ENCODE peak calls at places on chromosomes 7 and 10, in six cellular contexts. One of them, this sample, is unnamed.

GRCh38 chr7:137772748-137773147 is 74.0 kb downstream of the DGKI start:
- DNase-seq in progenitor cell of endocrine pancreas: no peak
- DNase-seq in mucosa of descending colon: no peak
- DNase-seq in bronchial epithelial cell: peak
- DNase-seq in dorsolateral prefrontal cortex: peak
- DNase-seq in fibroblast of lung: peak
- DNase-seq in this sample: no peak

GRCh38 chr7:51619880-51620279 is 303.3 kb upstream of the COBL start:
- DNase-seq in progenitor cell of endocrine pancreas: no peak
- DNase-seq in mucosa of descending colon: no peak
- DNase-seq in bronchial epithelial cell: no peak
- DNase-seq in dorsolateral prefrontal cortex: no peak
- DNase-seq in fibroblast of lung: no peak
- DNase-seq in this sample: no peak

GRCh38 chr7:39950473-39951155 is 558 bp downstream of the CDK13 start:
- DNase-seq in progenitor cell of endocrine pancreas: peak
- DNase-seq in mucosa of descending colon: peak
- DNase-seq in bronchial epithelial cell: peak
- DNase-seq in dorsolateral prefrontal cortex: peak
- DNase-seq in fibroblast of lung: peak
- DNase-seq in this sample: peak

GRCh38 chr10:15092855-15093408 is 4.2 kb upstream of the RPP38 start:
- DNase-seq in progenitor cell of endocrine pancreas: no peak
- DNase-seq in mucosa of descending colon: no peak
- DNase-seq in bronchial epithelial cell: no peak
- DNase-seq in dorsolateral prefrontal cortex: no peak
- DNase-seq in fibroblast of lung: no peak
- DNase-seq in this sample: no peak

GRCh38 chr10:74417397-74417796 is 266.4 kb downstream of the ADK start:
- DNase-seq in progenitor cell of endocrine pancreas: no peak
- DNase-seq in mucosa of descending colon: no peak
- DNase-seq in bronchial epithelial cell: no peak
- DNase-seq in dorsolateral prefrontal cortex: no peak
- DNase-seq in fibroblast of lung: no peak
- DNase-seq in this sample: no peak

GRCh38 chr7:30206466-30206865 is 71.7 kb downstream of the MTURN start:
- DNase-seq in progenitor cell of endocrine pancreas: no peak
- DNase-seq in mucosa of descending colon: no peak
- DNase-seq in bronchial epithelial cell: peak
- DNase-seq in dorsolateral prefrontal cortex: peak
- DNase-seq in fibroblast of lung: no peak
- DNase-seq in this sample: no peak

GRCh38 chr7:44210107-44210506 is 9.3 kb downstream of the YKT6 start:
- DNase-seq in progenitor cell of endocrine pancreas: no peak
- DNase-seq in mucosa of descending colon: no peak
- DNase-seq in bronchial epithelial cell: no peak
- DNase-seq in dorsolateral prefrontal cortex: peak
- DNase-seq in fibroblast of lung: no peak
- DNase-seq in this sample: no peak

GRCh38 chr7:68218461-68218860 is 1221.8 kb downstream of the TYW1 start:
- DNase-seq in progenitor cell of endocrine pancreas: no peak
- DNase-seq in mucosa of descending colon: no peak
- DNase-seq in bronchial epithelial cell: no peak
- DNase-seq in dorsolateral prefrontal cortex: no peak
- DNase-seq in fibroblast of lung: no peak
- DNase-seq in this sample: no peak

GRCh38 chr7:80929619-80930018 is 10.8 kb upstream of the SEMA3C start:
- DNase-seq in progenitor cell of endocrine pancreas: no peak
- DNase-seq in mucosa of descending colon: no peak
- DNase-seq in bronchial epithelial cell: peak
- DNase-seq in dorsolateral prefrontal cortex: no peak
- DNase-seq in fibroblast of lung: no peak
- DNase-seq in this sample: no peak

GRCh38 chr10:133617196-133617595 is 9.4 kb downstream of the FRG2B start:
- DNase-seq in progenitor cell of endocrine pancreas: no peak
- DNase-seq in mucosa of descending colon: no peak
- DNase-seq in bronchial epithelial cell: no peak
- DNase-seq in dorsolateral prefrontal cortex: no peak
- DNase-seq in fibroblast of lung: no peak
- DNase-seq in this sample: no peak

GRCh38 chr10:22580711-22581110 is 133.7 kb downstream of the PIP4K2A start:
- DNase-seq in progenitor cell of endocrine pancreas: no peak
- DNase-seq in mucosa of descending colon: no peak
- DNase-seq in bronchial epithelial cell: no peak
- DNase-seq in dorsolateral prefrontal cortex: no peak
- DNase-seq in fibroblast of lung: no peak
- DNase-seq in this sample: no peak

GRCh38 chr10:32210306-32211045 is 136.5 kb downstream of the EPC1 start:
- DNase-seq in progenitor cell of endocrine pancreas: no peak
- DNase-seq in mucosa of descending colon: peak
- DNase-seq in bronchial epithelial cell: peak
- DNase-seq in dorsolateral prefrontal cortex: no peak
- DNase-seq in fibroblast of lung: peak
- DNase-seq in this sample: no peak

GRCh38 chr10:126478600-126478999 is 90.3 kb upstream of the ADAM12 start:
- DNase-seq in progenitor cell of endocrine pancreas: no peak
- DNase-seq in mucosa of descending colon: no peak
- DNase-seq in bronchial epithelial cell: no peak
- DNase-seq in dorsolateral prefrontal cortex: no peak
- DNase-seq in fibroblast of lung: peak
- DNase-seq in this sample: no peak

GRCh38 chr7:8214162-8214897 is 47.6 kb downstream of the ICA1 start:
- DNase-seq in progenitor cell of endocrine pancreas: no peak
- DNase-seq in mucosa of descending colon: no peak
- DNase-seq in bronchial epithelial cell: peak
- DNase-seq in dorsolateral prefrontal cortex: no peak
- DNase-seq in fibroblast of lung: peak
- DNase-seq in this sample: no peak

GRCh38 chr10:132511092-132511491 is 26.5 kb upstream of the INPP5A start:
- DNase-seq in progenitor cell of endocrine pancreas: no peak
- DNase-seq in mucosa of descending colon: no peak
- DNase-seq in bronchial epithelial cell: no peak
- DNase-seq in dorsolateral prefrontal cortex: no peak
- DNase-seq in fibroblast of lung: no peak
- DNase-seq in this sample: no peak

GRCh38 chr10:58529077-58529728 is 16.5 kb downstream of the BICC1 start:
- DNase-seq in progenitor cell of endocrine pancreas: no peak
- DNase-seq in mucosa of descending colon: no peak
- DNase-seq in bronchial epithelial cell: no peak
- DNase-seq in dorsolateral prefrontal cortex: no peak
- DNase-seq in fibroblast of lung: no peak
- DNase-seq in this sample: no peak

GRCh38 chr10:58535311-58535710 is 22.6 kb downstream of the BICC1 start:
- DNase-seq in progenitor cell of endocrine pancreas: no peak
- DNase-seq in mucosa of descending colon: no peak
- DNase-seq in bronchial epithelial cell: no peak
- DNase-seq in dorsolateral prefrontal cortex: no peak
- DNase-seq in fibroblast of lung: no peak
- DNase-seq in this sample: no peak

DNA sequence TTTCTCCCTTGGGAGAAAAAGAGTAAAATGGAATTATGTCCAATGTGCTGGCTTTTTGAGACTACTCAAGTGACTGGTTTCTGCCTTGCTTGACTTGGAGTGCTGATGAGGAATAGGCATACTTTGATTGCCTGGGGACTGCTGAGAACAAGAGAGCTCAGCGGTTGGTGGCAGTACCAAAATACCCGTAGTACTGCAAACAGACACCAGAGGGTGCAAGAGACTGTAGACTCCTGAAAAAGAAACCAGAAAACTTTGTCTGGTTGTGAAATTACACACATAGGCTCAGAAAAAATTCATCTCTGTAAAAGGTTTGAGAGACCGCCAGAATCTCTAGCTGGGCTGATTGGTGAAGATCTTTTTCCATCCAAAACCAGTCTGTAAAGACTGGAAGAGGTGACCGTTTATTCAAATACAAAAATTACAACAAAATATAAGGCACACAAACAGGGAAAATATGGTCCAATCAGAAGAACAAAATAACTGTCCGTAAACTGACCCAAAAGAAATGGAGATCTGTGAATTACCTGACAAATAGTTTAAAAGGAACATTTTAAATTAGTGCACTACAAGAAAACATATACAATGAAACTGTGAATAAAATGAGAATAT is 18.5 kb downstream of the BICC1 start:
- DNase-seq in progenitor cell of endocrine pancreas: peak
- DNase-seq in mucosa of descending colon: peak
- DNase-seq in bronchial epithelial cell: peak
- DNase-seq in dorsolateral prefrontal cortex: no peak
- DNase-seq in fibroblast of lung: peak
- DNase-seq in this sample: peak
- TF ChIP-seq CTCF in progenitor cell of endocrine pancreas: peak
- TF ChIP-seq CTCF in mucosa of descending colon: peak
- TF ChIP-seq CTCF in bronchial epithelial cell: peak
- TF ChIP-seq CTCF in dorsolateral prefrontal cortex: peak
- TF ChIP-seq CTCF in fibroblast of lung: peak
- TF ChIP-seq CTCF in this sample: peak

GRCh38 chr10:29535012-29535777 is 99.6 kb downstream of the SVIL start:
- DNase-seq in progenitor cell of endocrine pancreas: peak
- DNase-seq in mucosa of descending colon: peak
- DNase-seq in bronchial epithelial cell: peak
- DNase-seq in dorsolateral prefrontal cortex: peak
- DNase-seq in fibroblast of lung: peak
- DNase-seq in this sample: peak
- TF ChIP-seq CTCF in progenitor cell of endocrine pancreas: peak
- TF ChIP-seq CTCF in mucosa of descending colon: peak
- TF ChIP-seq CTCF in bronchial epithelial cell: peak
- TF ChIP-seq CTCF in dorsolateral prefrontal cortex: peak
- TF ChIP-seq CTCF in fibroblast of lung: peak
- TF ChIP-seq CTCF in this sample: peak

GRCh38 chr10:89644967-89645741 is at the start of gene PANK1:
- DNase-seq in progenitor cell of endocrine pancreas: peak
- DNase-seq in mucosa of descending colon: peak
- DNase-seq in bronchial epithelial cell: peak
- DNase-seq in dorsolateral prefrontal cortex: peak
- DNase-seq in fibroblast of lung: peak
- DNase-seq in this sample: peak
- TF ChIP-seq CTCF in progenitor cell of endocrine pancreas: no peak
- TF ChIP-seq CTCF in mucosa of descending colon: no peak
- TF ChIP-seq CTCF in bronchial epithelial cell: no peak
- TF ChIP-seq CTCF in dorsolateral prefrontal cortex: no peak
- TF ChIP-seq CTCF in fibroblast of lung: no peak
- TF ChIP-seq CTCF in this sample: no peak

DNA sequence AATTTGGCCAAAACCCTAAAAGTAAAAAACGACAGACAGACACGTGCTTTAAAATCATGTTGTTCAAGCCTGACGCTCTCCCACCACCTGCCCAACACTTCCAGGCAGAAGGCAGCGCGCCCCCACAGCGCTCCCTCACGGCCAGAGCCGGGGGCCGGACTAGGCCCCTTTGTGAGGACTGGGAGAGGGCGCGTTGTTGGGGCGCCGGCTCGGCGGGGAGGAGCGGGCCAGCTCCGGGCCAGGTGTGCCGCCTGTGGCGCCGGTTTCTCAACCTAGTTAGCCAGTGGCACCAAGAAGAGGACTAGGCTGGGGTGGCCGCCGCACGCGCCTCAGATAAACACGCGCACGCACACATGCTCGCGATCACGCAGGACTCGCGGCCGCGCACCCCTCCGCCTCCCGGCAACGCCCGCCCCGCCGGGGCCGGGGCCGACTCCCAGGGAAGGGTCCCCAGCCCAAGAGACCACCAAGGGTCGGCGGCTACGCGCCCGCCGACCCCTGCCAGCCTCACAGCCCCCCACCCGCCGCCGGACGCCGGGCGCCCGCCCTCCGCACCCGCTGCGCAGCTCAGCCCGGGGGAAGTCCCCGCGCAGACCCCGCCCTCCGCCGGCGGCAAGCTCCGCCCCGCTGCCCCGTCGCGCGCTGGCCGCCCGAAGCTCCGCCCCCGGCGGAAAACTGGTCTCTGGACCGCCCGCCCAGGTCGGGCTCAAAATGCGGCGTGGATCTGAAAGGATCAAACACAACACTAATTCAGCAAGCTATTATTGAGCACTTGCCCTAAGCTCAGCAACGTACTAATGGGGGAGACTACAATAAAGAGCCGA is at the start of gene IMMP2L:
- DNase-seq in progenitor cell of endocrine pancreas: peak
- DNase-seq in mucosa of descending colon: peak
- DNase-seq in bronchial epithelial cell: peak
- DNase-seq in dorsolateral prefrontal cortex: peak
- DNase-seq in fibroblast of lung: peak
- DNase-seq in this sample: peak
- TF ChIP-seq CTCF in progenitor cell of endocrine pancreas: peak
- TF ChIP-seq CTCF in mucosa of descending colon: no peak
- TF ChIP-seq CTCF in bronchial epithelial cell: peak
- TF ChIP-seq CTCF in dorsolateral prefrontal cortex: no peak
- TF ChIP-seq CTCF in fibroblast of lung: peak
- TF ChIP-seq CTCF in this sample: peak

GRCh38 chr7:4631664-4632171 is 50.4 kb upstream of the FOXK1 start:
- DNase-seq in progenitor cell of endocrine pancreas: peak
- DNase-seq in mucosa of descending colon: peak
- DNase-seq in bronchial epithelial cell: peak
- DNase-seq in dorsolateral prefrontal cortex: peak
- DNase-seq in fibroblast of lung: peak
- DNase-seq in this sample: peak
- TF ChIP-seq CTCF in progenitor cell of endocrine pancreas: peak
- TF ChIP-seq CTCF in mucosa of descending colon: peak
- TF ChIP-seq CTCF in bronchial epithelial cell: peak
- TF ChIP-seq CTCF in dorsolateral prefrontal cortex: peak
- TF ChIP-seq CTCF in fibroblast of lung: peak
- TF ChIP-seq CTCF in this sample: peak

GRCh38 chr10:64648915-64649314 is 1127.7 kb downstream of the REEP3 start:
- DNase-seq in progenitor cell of endocrine pancreas: no peak
- DNase-seq in mucosa of descending colon: peak
- DNase-seq in bronchial epithelial cell: no peak
- DNase-seq in dorsolateral prefrontal cortex: no peak
- DNase-seq in fibroblast of lung: no peak
- DNase-seq in this sample: no peak
- TF ChIP-seq CTCF in progenitor cell of endocrine pancreas: no peak
- TF ChIP-seq CTCF in mucosa of descending colon: no peak
- TF ChIP-seq CTCF in bronchial epithelial cell: no peak
- TF ChIP-seq CTCF in dorsolateral prefrontal cortex: no peak
- TF ChIP-seq CTCF in fibroblast of lung: no peak
- TF ChIP-seq CTCF in this sample: peak

This sample was measured in neural crest cell.